ENCODE peak calls at places on chromosomes 11 and 22, in five cellular contexts. One of them, this sample, is unnamed.

GRCh38 chr11:63599211-63600122 is 14.8 kb downstream of the PLAAT3 start:
- DNase-seq in colonic mucosa: no peak
- DNase-seq in stimulated activated CD4-positive, alpha-beta T cell treated with anti-CD3 and anti-CD28 coated beads, Interleukin-12 subunit alpha, Interleukin-12 subunit beta, amount 100 ng/mL, for 4 hours: no peak
- DNase-seq in activated T-cell treated with anti-CD3 and anti-CD28 coated beads for 1 hour: no peak
- DNase-seq in NCI-H345: no peak
- DNase-seq in this sample: no peak

GRCh38 chr11:92227954-92228935 is 3.6 kb downstream of the FAT3 start:
- DNase-seq in colonic mucosa: no peak
- DNase-seq in stimulated activated CD4-positive, alpha-beta T cell treated with anti-CD3 and anti-CD28 coated beads, Interleukin-12 subunit alpha, Interleukin-12 subunit beta, amount 100 ng/mL, for 4 hours: no peak
- DNase-seq in activated T-cell treated with anti-CD3 and anti-CD28 coated beads for 1 hour: no peak
- DNase-seq in NCI-H345: peak
- DNase-seq in this sample: no peak

GRCh38 chr11:79453617-79454016 is 12.8 kb upstream of the TENM4 start:
- DNase-seq in colonic mucosa: no peak
- DNase-seq in stimulated activated CD4-positive, alpha-beta T cell treated with anti-CD3 and anti-CD28 coated beads, Interleukin-12 subunit alpha, Interleukin-12 subunit beta, amount 100 ng/mL, for 4 hours: no peak
- DNase-seq in activated T-cell treated with anti-CD3 and anti-CD28 coated beads for 1 hour: no peak
- DNase-seq in NCI-H345: no peak
- DNase-seq in this sample: no peak

GRCh38 chr22:37607010-37607911 is 1.4 kb upstream of the GGA1 start:
- DNase-seq in colonic mucosa: peak
- DNase-seq in stimulated activated CD4-positive, alpha-beta T cell treated with anti-CD3 and anti-CD28 coated beads, Interleukin-12 subunit alpha, Interleukin-12 subunit beta, amount 100 ng/mL, for 4 hours: peak
- DNase-seq in activated T-cell treated with anti-CD3 and anti-CD28 coated beads for 1 hour: peak
- DNase-seq in NCI-H345: peak
- DNase-seq in this sample: peak

GRCh38 chr11:30016588-30017363 is at the start of gene KCNA4:
- DNase-seq in colonic mucosa: no peak
- DNase-seq in stimulated activated CD4-positive, alpha-beta T cell treated with anti-CD3 and anti-CD28 coated beads, Interleukin-12 subunit alpha, Interleukin-12 subunit beta, amount 100 ng/mL, for 4 hours: no peak
- DNase-seq in activated T-cell treated with anti-CD3 and anti-CD28 coated beads for 1 hour: no peak
- DNase-seq in NCI-H345: no peak
- DNase-seq in this sample: peak

GRCh38 chr11:108727665-108728064 is 62.8 kb downstream of the DDX10 start:
- DNase-seq in colonic mucosa: no peak
- DNase-seq in stimulated activated CD4-positive, alpha-beta T cell treated with anti-CD3 and anti-CD28 coated beads, Interleukin-12 subunit alpha, Interleukin-12 subunit beta, amount 100 ng/mL, for 4 hours: no peak
- DNase-seq in activated T-cell treated with anti-CD3 and anti-CD28 coated beads for 1 hour: no peak
- DNase-seq in NCI-H345: no peak
- DNase-seq in this sample: no peak

GRCh38 chr11:3129591-3130268 is 35.4 kb downstream of the OSBPL5 start:
- DNase-seq in colonic mucosa: no peak
- DNase-seq in stimulated activated CD4-positive, alpha-beta T cell treated with anti-CD3 and anti-CD28 coated beads, Interleukin-12 subunit alpha, Interleukin-12 subunit beta, amount 100 ng/mL, for 4 hours: no peak
- DNase-seq in activated T-cell treated with anti-CD3 and anti-CD28 coated beads for 1 hour: no peak
- DNase-seq in NCI-H345: no peak
- DNase-seq in this sample: no peak

GRCh38 chr22:31250740-31251330 is 38.7 kb downstream of the LIMK2 start:
- DNase-seq in colonic mucosa: no peak
- DNase-seq in stimulated activated CD4-positive, alpha-beta T cell treated with anti-CD3 and anti-CD28 coated beads, Interleukin-12 subunit alpha, Interleukin-12 subunit beta, amount 100 ng/mL, for 4 hours: no peak
- DNase-seq in activated T-cell treated with anti-CD3 and anti-CD28 coated beads for 1 hour: no peak
- DNase-seq in NCI-H345: no peak
- DNase-seq in this sample: no peak

GRCh38 chr22:44730490-44731356 is 21.7 kb upstream of the ARHGAP8 start:
- DNase-seq in colonic mucosa: no peak
- DNase-seq in stimulated activated CD4-positive, alpha-beta T cell treated with anti-CD3 and anti-CD28 coated beads, Interleukin-12 subunit alpha, Interleukin-12 subunit beta, amount 100 ng/mL, for 4 hours: no peak
- DNase-seq in activated T-cell treated with anti-CD3 and anti-CD28 coated beads for 1 hour: no peak
- DNase-seq in NCI-H345: no peak
- DNase-seq in this sample: no peak

This sample was measured in progenitor cell of endocrine pancreas.